ENCODE peak calls at places on chromosome 1, in six cellular contexts. S is cardiac fibroblast; I is HFFc6; Q is activated CD8-positive, alpha-beta memory T cell treated with anti-CD3 and anti-CD28 coated beads, Interleukin-2, amount 50 U/mL, for 4 hours; H is HFF-Myc; N is breast epithelium. V is an unnamed sample.

GRCh38 chr1:226625326-226625725 is 76.8 kb downstream of the STUM start:
- DNase-seq in S (no peak), I (no peak), Q (no peak), H (no peak), N (no peak), V (no peak)

GRCh38 chr1:92708368-92708950 is 76.4 kb downstream of the EVI5 start:
- DNase-seq in S (peak), I (no peak), Q (no peak), H (no peak), N (no peak), V (no peak)

GRCh38 chr1:151693057-151693651 is 23.4 kb downstream of the CELF3 start:
- DNase-seq in S (peak), I (peak), Q (no peak), H (no peak), N (no peak), V (peak)

GRCh38 chr1:184556665-184557064 is 169.8 kb downstream of the C1orf21 start:
- DNase-seq in S (no peak), I (no peak), Q (no peak), H (no peak), N (no peak), V (no peak)

GRCh38 chr1:207959141-207959825 is 48.4 kb upstream of the CD34 start:
- DNase-seq in S (peak), I (no peak), Q (peak), H (no peak), N (peak), V (peak)

GRCh38 chr1:62589321-62589720 is 8.0 kb upstream of the ANGPTL3 start:
- DNase-seq in S (peak), I (peak), Q (no peak), H (no peak), N (no peak), V (peak)

GRCh38 chr1:216466162-216466801 is 43.0 kb upstream of the USH2A start:
- DNase-seq in S (no peak), I (no peak), Q (no peak), H (no peak), N (no peak), V (no peak)

GRCh38 chr1:96845464-96845863 is 123.9 kb downstream of the PTBP2 start:
- DNase-seq in S (peak), I (no peak), Q (peak), H (no peak), N (no peak), V (no peak)

GRCh38 chr1:209854196-209854595 is 26.4 kb downstream of the UTP25 start:
- DNase-seq in S (no peak), I (no peak), Q (no peak), H (no peak), N (no peak), V (no peak)

GRCh38 chr1:28322209-28322608 is 6.6 kb upstream of the MED18 start:
- DNase-seq in S (no peak), I (no peak), Q (no peak), H (no peak), N (no peak), V (no peak)

GRCh38 chr1:12595839-12596821 is 21.9 kb downstream of the DHRS3 start:
- DNase-seq in S (peak), I (peak), Q (no peak), H (peak), N (peak), V (peak)

V was measured in hepatic stellate cell.